ENCODE peak calls at places on chromosomes 1 and 21, in nine cellular contexts. One of them, this sample, is unnamed.

GRCh38 chr21:33650929-33651505 is 8.7 kb downstream of the ITSN1 start:
- DNase-seq in fibroblast of lung: peak; percentile 41
- DNase-seq in CD4-positive, CD25-positive, alpha-beta regulatory T cell: no peak
- DNase-seq in SJSA1: no peak
- DNase-seq in CD8-positive, alpha-beta T cell: no peak
- DNase-seq in heart left ventricle: no peak
- DNase-seq in upper lobe of right lung: no peak
- DNase-seq in GM23248: no peak
- DNase-seq in uterus: no peak
- DNase-seq in this sample: no peak

GRCh38 chr21:16117851-16118592 is 388.2 kb downstream of the USP25 start:
- DNase-seq in GM23248: peak; percentile 89
- DNase-seq in CD8-positive, alpha-beta T cell: no peak
- DNase-seq in SJSA1: no peak
- DNase-seq in heart left ventricle: no peak
- DNase-seq in uterus: no peak
- DNase-seq in upper lobe of right lung: no peak
- DNase-seq in fibroblast of lung: peak; percentile 99
- DNase-seq in CD4-positive, CD25-positive, alpha-beta regulatory T cell: no peak
- DNase-seq in this sample: no peak

GRCh38 chr1:169015464-169015863 is 91.0 kb upstream of the ATP1B1 start:
- DNase-seq in fibroblast of lung: no peak
- DNase-seq in CD4-positive, CD25-positive, alpha-beta regulatory T cell: no peak
- DNase-seq in heart left ventricle: no peak
- DNase-seq in upper lobe of right lung: no peak
- DNase-seq in CD8-positive, alpha-beta T cell: no peak
- DNase-seq in GM23248: no peak
- DNase-seq in SJSA1: no peak
- DNase-seq in uterus: no peak
- DNase-seq in this sample: no peak

GRCh38 chr1:39544327-39544726 is 32.3 kb downstream of the PABPC4 start:
- DNase-seq in CD8-positive, alpha-beta T cell: no peak
- DNase-seq in SJSA1: no peak
- DNase-seq in GM23248: no peak
- DNase-seq in heart left ventricle: no peak
- DNase-seq in CD4-positive, CD25-positive, alpha-beta regulatory T cell: no peak
- DNase-seq in uterus: no peak
- DNase-seq in upper lobe of right lung: no peak
- DNase-seq in fibroblast of lung: no peak
- DNase-seq in this sample: no peak

GRCh38 chr1:50368179-50369007 is 54.9 kb downstream of the DMRTA2 start:
- DNase-seq in CD4-positive, CD25-positive, alpha-beta regulatory T cell: no peak
- DNase-seq in fibroblast of lung: no peak
- DNase-seq in uterus: no peak
- DNase-seq in upper lobe of right lung: no peak
- DNase-seq in CD8-positive, alpha-beta T cell: peak; percentile 30
- DNase-seq in SJSA1: peak; percentile 49
- DNase-seq in GM23248: peak; percentile 32
- DNase-seq in heart left ventricle: no peak
- DNase-seq in this sample: no peak

GRCh38 chr1:145751491-145752021 is 32.3 kb downstream of the CD160 start:
- DNase-seq in CD4-positive, CD25-positive, alpha-beta regulatory T cell: no peak
- DNase-seq in uterus: no peak
- DNase-seq in upper lobe of right lung: no peak
- DNase-seq in SJSA1: peak; percentile 97
- DNase-seq in heart left ventricle: no peak
- DNase-seq in fibroblast of lung: peak; percentile 98
- DNase-seq in GM23248: peak; percentile 98
- DNase-seq in CD8-positive, alpha-beta T cell: no peak
- DNase-seq in this sample: no peak

GRCh38 chr1:203276408-203276807 is 28.9 kb upstream of the BTG2 start:
- DNase-seq in CD4-positive, CD25-positive, alpha-beta regulatory T cell: no peak
- DNase-seq in fibroblast of lung: no peak
- DNase-seq in heart left ventricle: no peak
- DNase-seq in CD8-positive, alpha-beta T cell: no peak
- DNase-seq in uterus: peak; percentile 27
- DNase-seq in upper lobe of right lung: no peak
- DNase-seq in GM23248: no peak
- DNase-seq in SJSA1: no peak
- DNase-seq in this sample: no peak

GRCh38 chr1:225772323-225772768 is 5.3 kb upstream of the SRP9 start:
- DNase-seq in GM23248: peak; percentile 94
- DNase-seq in CD4-positive, CD25-positive, alpha-beta regulatory T cell: no peak
- DNase-seq in uterus: peak; percentile 88
- DNase-seq in CD8-positive, alpha-beta T cell: no peak
- DNase-seq in upper lobe of right lung: peak; percentile 86
- DNase-seq in heart left ventricle: peak; percentile 88
- DNase-seq in SJSA1: peak; percentile 81
- DNase-seq in fibroblast of lung: peak; percentile 77
- DNase-seq in this sample: peak; percentile 82

GRCh38 chr1:58932820-58933598 is 149.2 kb upstream of the JUN start:
- DNase-seq in SJSA1: peak; percentile 24
- DNase-seq in CD8-positive, alpha-beta T cell: no peak
- DNase-seq in uterus: no peak
- DNase-seq in heart left ventricle: no peak
- DNase-seq in upper lobe of right lung: peak; percentile 89
- DNase-seq in fibroblast of lung: peak; percentile 88
- DNase-seq in CD4-positive, CD25-positive, alpha-beta regulatory T cell: no peak
- DNase-seq in GM23248: peak; percentile 91
- DNase-seq in this sample: no peak

GRCh38 chr1:100582943-100583342 is 45.0 kb downstream of the GPR88 start:
- DNase-seq in SJSA1: no peak
- DNase-seq in upper lobe of right lung: no peak
- DNase-seq in CD4-positive, CD25-positive, alpha-beta regulatory T cell: no peak
- DNase-seq in uterus: no peak
- DNase-seq in fibroblast of lung: no peak
- DNase-seq in heart left ventricle: no peak
- DNase-seq in CD8-positive, alpha-beta T cell: no peak
- DNase-seq in GM23248: no peak
- DNase-seq in this sample: peak; percentile 11

GRCh38 chr1:184299076-184299790 is 87.6 kb upstream of the C1orf21 start:
- DNase-seq in uterus: no peak
- DNase-seq in CD8-positive, alpha-beta T cell: no peak
- DNase-seq in SJSA1: peak; percentile 76
- DNase-seq in CD4-positive, CD25-positive, alpha-beta regulatory T cell: no peak
- DNase-seq in fibroblast of lung: peak; percentile 95
- DNase-seq in GM23248: peak; percentile 94
- DNase-seq in heart left ventricle: peak; percentile 23
- DNase-seq in upper lobe of right lung: no peak
- DNase-seq in this sample: no peak

GRCh38 chr1:26221094-26221493 is 12.9 kb upstream of the CEP85 start:
- DNase-seq in SJSA1: no peak
- DNase-seq in upper lobe of right lung: no peak
- DNase-seq in CD8-positive, alpha-beta T cell: no peak
- DNase-seq in CD4-positive, CD25-positive, alpha-beta regulatory T cell: no peak
- DNase-seq in uterus: no peak
- DNase-seq in GM23248: no peak
- DNase-seq in fibroblast of lung: no peak
- DNase-seq in heart left ventricle: no peak
- DNase-seq in this sample: no peak

GRCh38 chr1:26225033-26225831 is 8.8 kb upstream of the CEP85 start:
- DNase-seq in GM23248: peak; percentile 47
- DNase-seq in uterus: peak; percentile 42
- DNase-seq in CD4-positive, CD25-positive, alpha-beta regulatory T cell: peak; percentile 40
- DNase-seq in fibroblast of lung: peak; percentile 47
- DNase-seq in SJSA1: no peak
- DNase-seq in upper lobe of right lung: peak; percentile 88
- DNase-seq in heart left ventricle: peak; percentile 66
- DNase-seq in CD8-positive, alpha-beta T cell: peak; percentile 43
- DNase-seq in this sample: peak; percentile 66

GRCh38 chr1:26220199-26220912 is 13.6 kb upstream of the CEP85 start:
- DNase-seq in GM23248: no peak
- DNase-seq in uterus: no peak
- DNase-seq in CD4-positive, CD25-positive, alpha-beta regulatory T cell: no peak
- DNase-seq in heart left ventricle: no peak
- DNase-seq in fibroblast of lung: peak; percentile 10
- DNase-seq in CD8-positive, alpha-beta T cell: no peak
- DNase-seq in SJSA1: no peak
- DNase-seq in upper lobe of right lung: no peak
- DNase-seq in this sample: no peak

GRCh38 chr1:26218906-26219494 is 15.0 kb upstream of the CEP85 start:
- DNase-seq in uterus: no peak
- DNase-seq in GM23248: no peak
- DNase-seq in SJSA1: peak; percentile 47
- DNase-seq in CD4-positive, CD25-positive, alpha-beta regulatory T cell: no peak
- DNase-seq in upper lobe of right lung: no peak
- DNase-seq in CD8-positive, alpha-beta T cell: no peak
- DNase-seq in heart left ventricle: peak; percentile 25
- DNase-seq in fibroblast of lung: no peak
- DNase-seq in this sample: peak; percentile 58

GRCh38 chr1:26224606-26225005 is 9.4 kb upstream of the CEP85 start:
- DNase-seq in CD8-positive, alpha-beta T cell: no peak
- DNase-seq in SJSA1: no peak
- DNase-seq in fibroblast of lung: no peak
- DNase-seq in heart left ventricle: no peak
- DNase-seq in uterus: no peak
- DNase-seq in upper lobe of right lung: no peak
- DNase-seq in GM23248: no peak
- DNase-seq in CD4-positive, CD25-positive, alpha-beta regulatory T cell: no peak
- DNase-seq in this sample: no peak
- H3K27ac ChIP-seq in CD8-positive, alpha-beta T cell: no peak overlapping the region
- H3K27ac ChIP-seq in SJSA1: no peak overlapping the region
- H3K27ac ChIP-seq in fibroblast of lung: no peak overlapping the region
- H3K27ac ChIP-seq in heart left ventricle: peak overlapping the region; percentile 69
- H3K27ac ChIP-seq in uterus: no peak overlapping the region
- H3K27ac ChIP-seq in upper lobe of right lung: no peak overlapping the region
- H3K27ac ChIP-seq in GM23248: no peak overlapping the region
- H3K27ac ChIP-seq in CD4-positive, CD25-positive, alpha-beta regulatory T cell: no peak overlapping the region
- H3K27ac ChIP-seq in this sample: no peak overlapping the region

DNA sequence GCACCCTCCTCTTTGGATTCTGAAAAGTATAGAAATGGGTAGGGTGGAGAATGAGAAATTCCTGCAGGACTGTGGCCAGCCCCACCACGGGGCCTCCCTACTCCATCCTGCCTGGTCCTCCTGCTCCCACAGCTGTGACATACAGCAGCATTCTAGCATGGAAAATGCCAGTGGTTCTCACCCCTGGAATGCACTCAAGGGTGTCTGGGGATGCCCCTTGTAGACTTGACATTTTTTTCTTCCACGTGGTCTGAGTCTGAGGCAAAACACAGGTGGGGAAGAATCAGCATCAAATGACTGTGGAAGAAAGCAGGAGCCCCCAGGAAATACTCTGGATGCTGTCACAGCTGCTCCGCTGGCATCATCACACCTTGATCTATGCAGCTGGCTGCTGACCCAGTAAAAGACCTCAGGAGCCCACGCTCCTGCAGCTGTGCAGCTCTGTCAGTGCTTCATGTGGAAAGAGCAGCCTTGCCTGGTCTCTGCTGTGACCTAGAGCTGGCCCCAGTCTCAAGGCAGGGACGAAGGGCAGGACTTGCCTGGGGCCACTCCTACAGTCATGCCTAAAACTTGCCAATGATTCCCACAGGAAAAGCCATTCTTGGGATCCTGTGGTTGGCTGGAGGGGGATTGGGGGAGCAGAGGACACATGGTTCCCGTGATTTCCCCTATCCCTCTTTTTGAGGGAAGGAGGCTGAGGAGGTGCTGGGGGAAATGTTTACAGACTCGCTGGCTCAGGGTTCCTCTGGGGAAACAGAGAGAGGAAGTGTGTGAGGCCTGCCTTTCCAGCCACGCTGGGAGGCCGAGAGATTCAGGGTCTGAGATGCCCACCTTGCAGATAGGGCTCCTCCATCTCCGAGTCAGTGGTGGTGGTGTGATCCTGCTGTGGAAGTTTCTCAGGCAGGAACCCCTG is 10.8 kb upstream of the A3GALT2 start:
- DNase-seq in CD8-positive, alpha-beta T cell: no peak
- DNase-seq in SJSA1: no peak
- DNase-seq in fibroblast of lung: no peak
- DNase-seq in upper lobe of right lung: no peak
- DNase-seq in GM23248: peak; percentile 24
- DNase-seq in CD4-positive, CD25-positive, alpha-beta regulatory T cell: no peak
- DNase-seq in heart left ventricle: no peak
- DNase-seq in uterus: no peak
- DNase-seq in this sample: peak; percentile 67
- H3K4me1 ChIP-seq in CD8-positive, alpha-beta T cell: no peaks in the 10 kb centered on the region
- H3K4me1 ChIP-seq in SJSA1: peaks cover 8% of the 10 kb centered on the region
- H3K4me1 ChIP-seq in fibroblast of lung: peaks cover 66% of the 10 kb centered on the region
- H3K4me1 ChIP-seq in upper lobe of right lung: peaks cover 72% of the 10 kb centered on the region
- H3K4me1 ChIP-seq in GM23248: peaks cover 51% of the 10 kb centered on the region
- H3K4me1 ChIP-seq in CD4-positive, CD25-positive, alpha-beta regulatory T cell: no peaks in the 10 kb centered on the region
- H3K4me1 ChIP-seq in heart left ventricle: peaks cover 77% of the 10 kb centered on the region
- H3K4me1 ChIP-seq in uterus: peaks cover 12% of the 10 kb centered on the region
- H3K4me1 ChIP-seq in this sample: peaks cover 32% of the 10 kb centered on the region

DNA sequence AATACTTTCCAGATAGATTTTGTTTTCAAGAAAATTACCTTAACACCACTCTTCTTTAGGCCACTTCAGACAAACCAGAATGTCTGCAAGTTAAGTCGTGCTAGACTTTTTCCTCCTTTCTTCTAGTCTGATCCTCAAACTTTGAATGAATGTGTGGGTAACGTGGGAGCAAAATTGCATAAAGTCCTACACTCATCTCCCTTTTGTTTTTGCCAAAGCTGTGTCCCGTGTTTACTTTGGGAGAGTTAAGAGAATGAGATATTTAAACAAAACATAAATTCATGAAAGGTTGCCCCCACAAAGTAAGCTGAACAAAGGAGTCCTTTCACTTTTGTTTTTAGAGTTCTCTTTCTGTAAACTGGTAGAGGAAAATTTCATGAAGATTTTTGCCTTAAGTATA is 16.9 kb upstream of the VAMP3 start:
- DNase-seq in CD4-positive, CD25-positive, alpha-beta regulatory T cell: no peak
- DNase-seq in fibroblast of lung: no peak
- DNase-seq in upper lobe of right lung: no peak
- DNase-seq in CD8-positive, alpha-beta T cell: no peak
- DNase-seq in SJSA1: no peak
- DNase-seq in uterus: no peak
- DNase-seq in heart left ventricle: no peak
- DNase-seq in GM23248: no peak
- DNase-seq in this sample: no peak
- H3K4me3 ChIP-seq in CD4-positive, CD25-positive, alpha-beta regulatory T cell: no peak overlapping the region
- H3K4me3 ChIP-seq in fibroblast of lung: no peak overlapping the region
- H3K4me3 ChIP-seq in upper lobe of right lung: no peak overlapping the region
- H3K4me3 ChIP-seq in CD8-positive, alpha-beta T cell: no peak overlapping the region
- H3K4me3 ChIP-seq in SJSA1: no peak overlapping the region
- H3K4me3 ChIP-seq in uterus: no peak overlapping the region
- H3K4me3 ChIP-seq in heart left ventricle: no peak overlapping the region
- H3K4me3 ChIP-seq in GM23248: no peak overlapping the region
- H3K4me3 ChIP-seq in this sample: no peak overlapping the region

DNA sequence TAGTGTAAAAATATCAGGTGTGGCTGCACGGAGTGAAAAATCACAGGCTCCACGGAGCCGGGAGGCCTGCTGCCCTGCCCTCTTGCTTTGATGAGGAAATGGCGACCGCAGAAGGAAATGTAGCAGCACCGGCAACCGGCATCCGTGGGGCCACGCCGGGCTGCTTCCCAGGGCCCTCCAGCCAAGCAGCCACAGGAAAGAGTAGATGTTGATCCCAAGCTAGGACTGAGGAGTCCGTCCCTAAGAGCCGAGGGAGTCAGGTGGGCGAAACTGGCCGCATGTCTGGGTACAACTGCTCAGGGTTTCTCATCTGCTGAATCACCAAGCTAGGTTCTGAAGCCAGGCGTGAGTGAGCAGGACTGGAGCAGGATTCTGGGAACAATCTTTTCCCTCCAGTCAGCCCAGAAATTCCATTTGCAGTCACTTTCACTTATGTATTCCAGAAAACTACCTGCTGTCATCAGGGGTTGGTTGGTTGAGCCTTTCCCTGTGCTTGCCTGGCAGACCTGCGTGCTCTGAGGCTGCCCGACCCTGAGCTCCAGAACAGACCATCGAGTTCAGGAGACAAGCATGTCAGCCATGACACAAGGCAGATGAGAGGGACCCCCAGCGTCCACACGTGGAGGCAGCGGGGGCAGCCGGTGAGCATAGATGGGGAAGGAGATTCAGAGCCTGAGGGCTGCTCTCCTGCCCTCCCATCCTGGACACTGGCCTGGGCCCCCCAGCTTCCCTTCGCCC is 5.8 kb upstream of the ITGB2 start:
- DNase-seq in GM23248: peak; percentile 95
- DNase-seq in uterus: no peak
- DNase-seq in SJSA1: no peak
- DNase-seq in fibroblast of lung: peak; percentile 64
- DNase-seq in CD4-positive, CD25-positive, alpha-beta regulatory T cell: peak; percentile 54
- DNase-seq in CD8-positive, alpha-beta T cell: peak; percentile 63
- DNase-seq in upper lobe of right lung: no peak
- DNase-seq in heart left ventricle: no peak
- DNase-seq in this sample: peak; percentile 58
- H3K27ac ChIP-seq in GM23248: peak overlapping the region; percentile 95
- H3K27ac ChIP-seq in uterus: no peak overlapping the region
- H3K27ac ChIP-seq in SJSA1: peak overlapping the region; percentile 99
- H3K27ac ChIP-seq in fibroblast of lung: no peak overlapping the region
- H3K27ac ChIP-seq in CD4-positive, CD25-positive, alpha-beta regulatory T cell: peak overlapping the region; percentile 82
- H3K27ac ChIP-seq in CD8-positive, alpha-beta T cell: peak overlapping the region; percentile 51
- H3K27ac ChIP-seq in upper lobe of right lung: peak overlapping the region; percentile 55
- H3K27ac ChIP-seq in heart left ventricle: no peak overlapping the region
- H3K27ac ChIP-seq in this sample: no peak overlapping the region